ENCODE peak calls at places on chromosomes 1 and 21, in five cellular contexts. V is HFF-Myc, J is AG10803, Q is testis, I is foreskin fibroblast. N is an unnamed sample.

GRCh38 chr21:20570824-20571232 is 427.4 kb upstream of the NCAM2 start:
- DNase-seq in V (no peak), J (no peak), Q (no peak), I (no peak), N (no peak)

GRCh38 chr1:81731989-81732388 is 68.7 kb upstream of the ADGRL2 start:
- DNase-seq in V (no peak), J (no peak), Q (no peak), I (no peak), N (no peak)

GRCh38 chr21:44518684-44519083 is 21.3 kb downstream of the KRTAP10-1 start:
- DNase-seq in V (no peak), J (no peak), Q (no peak), I (no peak), N (no peak)

GRCh38 chr1:6438047-6438525 is 13.5 kb downstream of the ESPN start:
- DNase-seq in V (peak; percentile 24), J (no peak), Q (peak; percentile 88), I (peak; percentile 64), N (peak; percentile 69)

GRCh38 chr21:42521384-42521783 is 7.7 kb downstream of the SLC37A1 start:
- DNase-seq in V (no peak), J (no peak), Q (no peak), I (no peak), N (no peak)

GRCh38 chr1:166682588-166682987 is 156.7 kb upstream of the POGK start:
- DNase-seq in V (no peak), J (no peak), Q (no peak), I (no peak), N (no peak)

GRCh38 chr1:47021070-47021469 is 2.4 kb upstream of the CYP4X1 start:
- DNase-seq in V (no peak), J (no peak), Q (no peak), I (no peak), N (no peak)

GRCh38 chr21:40835179-40835694 is 11.7 kb downstream of the DSCAM start:
- DNase-seq in V (no peak), J (no peak), Q (no peak), I (no peak), N (no peak)

GRCh38 chr1:8396083-8396911 is 78.4 kb downstream of the SLC45A1 start:
- DNase-seq in V (no peak), J (peak; percentile 83), Q (no peak), I (peak; percentile 69), N (no peak)

GRCh38 chr1:245800901-245801605 is 646.3 kb downstream of the KIF26B start:
- DNase-seq in V (peak; percentile 30), J (no peak), Q (no peak), I (peak; percentile 71), N (no peak)

GRCh38 chr1:101996830-101997485 is at the start of gene OLFM3:
- DNase-seq in V (no peak), J (no peak), Q (peak; percentile 56), I (no peak), N (no peak)

GRCh38 chr21:40575983-40576382 is 271.0 kb downstream of the DSCAM start:
- DNase-seq in V (no peak), J (peak; percentile 2), Q (no peak), I (peak; percentile 0), N (no peak)

GRCh38 chr1:64187646-64188045 is 15.8 kb upstream of the UBE2U start:
- DNase-seq in V (no peak), J (no peak), Q (no peak), I (peak; percentile 21), N (no peak)

GRCh38 chr1:161131721-161132409 is 602 bp downstream of the DEDD start:
- DNase-seq in V (no peak), J (peak; percentile 29), Q (peak; percentile 42), I (peak; percentile 54), N (no peak)

GRCh38 chr21:42140196-42140934 is 69.2 kb downstream of the UMODL1 start:
- DNase-seq in V (no peak), J (no peak), Q (no peak), I (no peak), N (no peak)

GRCh38 chr1:201809876-201810275 is 19.1 kb upstream of the IPO9 start:
- DNase-seq in V (no peak), J (no peak), Q (no peak), I (no peak), N (no peak)

GRCh38 chr1:201806801-201807200 is 22.2 kb upstream of the IPO9 start:
- DNase-seq in V (no peak), J (no peak), Q (no peak), I (no peak), N (no peak)

GRCh38 chr1:201810466-201811216 is 18.3 kb upstream of the IPO9 start:
- DNase-seq in V (no peak), J (no peak), Q (no peak), I (no peak), N (no peak)

GRCh38 chr1:201808633-201808990 is 20.3 kb upstream of the IPO9 start:
- DNase-seq in V (no peak), J (no peak), Q (no peak), I (no peak), N (no peak)

GRCh38 chr1:201807958-201808632 is 20.9 kb upstream of the IPO9 start:
- DNase-seq in V (no peak), J (no peak), Q (no peak), I (no peak), N (no peak)
- H3K4me3 ChIP-seq in V (no peak overlapping the region), J (no peak overlapping the region), Q (no peak overlapping the region), I (no peak overlapping the region), N (no peak overlapping the region)

GRCh38 chr1:202158810-202159533 is 1.4 kb downstream of the PTPN7 start:
- DNase-seq in V (no peak), J (no peak), Q (peak; percentile 60), I (no peak), N (no peak)
- H3K4me3 ChIP-seq in V (no peak overlapping the region), J (no peak overlapping the region), Q (peak overlapping the region; percentile 49), I (no peak overlapping the region), N (peak overlapping the region; percentile 89)

GRCh38 chr1:32239335-32239734 is 7.7 kb upstream of the FAM167B start:
- DNase-seq in V (no peak), J (no peak), Q (peak; percentile 21), I (no peak), N (no peak)

GRCh38 chr1:32242341-32242851 is 4.6 kb upstream of the FAM167B start:
- DNase-seq in V (no peak), J (peak; percentile 32), Q (peak; percentile 28), I (peak; percentile 62), N (no peak)

GRCh38 chr1:32240140-32240951 is 6.7 kb upstream of the FAM167B start:
- DNase-seq in V (no peak), J (peak; percentile 43), Q (peak; percentile 72), I (peak; percentile 82), N (peak; percentile 63)

GRCh38 chr1:32241011-32241763 is 5.8 kb upstream of the FAM167B start:
- DNase-seq in V (no peak), J (peak; percentile 54), Q (peak; percentile 67), I (peak; percentile 69), N (peak; percentile 27)

GRCh38 chr1:32239790-32240139 is 7.3 kb upstream of the FAM167B start:
- DNase-seq in V (no peak), J (no peak), Q (peak; percentile 35), I (no peak), N (no peak)
- H3K4me3 ChIP-seq in V (peak overlapping the region; percentile 53), J (peak overlapping the region; percentile 79), Q (peak overlapping the region; percentile 80), I (peak overlapping the region; percentile 67), N (no peak overlapping the region)

GRCh38 chr1:32536764-32537163 is 2.5 kb upstream of the ZBTB8A start:
- DNase-seq in V (no peak), J (no peak), Q (no peak), I (no peak), N (no peak)

GRCh38 chr1:32541064-32541566 is 1.9 kb downstream of the ZBTB8A start:
- DNase-seq in V (no peak), J (no peak), Q (no peak), I (no peak), N (no peak)

GRCh38 chr1:32539584-32540571 is 651 bp downstream of the ZBTB8A start:
- DNase-seq in V (no peak), J (peak; percentile 49), Q (peak; percentile 48), I (peak; percentile 70), N (no peak)

GRCh38 chr1:32540589-32540988 is 1.4 kb downstream of the ZBTB8A start:
- DNase-seq in V (no peak), J (no peak), Q (no peak), I (no peak), N (no peak)

DNA sequence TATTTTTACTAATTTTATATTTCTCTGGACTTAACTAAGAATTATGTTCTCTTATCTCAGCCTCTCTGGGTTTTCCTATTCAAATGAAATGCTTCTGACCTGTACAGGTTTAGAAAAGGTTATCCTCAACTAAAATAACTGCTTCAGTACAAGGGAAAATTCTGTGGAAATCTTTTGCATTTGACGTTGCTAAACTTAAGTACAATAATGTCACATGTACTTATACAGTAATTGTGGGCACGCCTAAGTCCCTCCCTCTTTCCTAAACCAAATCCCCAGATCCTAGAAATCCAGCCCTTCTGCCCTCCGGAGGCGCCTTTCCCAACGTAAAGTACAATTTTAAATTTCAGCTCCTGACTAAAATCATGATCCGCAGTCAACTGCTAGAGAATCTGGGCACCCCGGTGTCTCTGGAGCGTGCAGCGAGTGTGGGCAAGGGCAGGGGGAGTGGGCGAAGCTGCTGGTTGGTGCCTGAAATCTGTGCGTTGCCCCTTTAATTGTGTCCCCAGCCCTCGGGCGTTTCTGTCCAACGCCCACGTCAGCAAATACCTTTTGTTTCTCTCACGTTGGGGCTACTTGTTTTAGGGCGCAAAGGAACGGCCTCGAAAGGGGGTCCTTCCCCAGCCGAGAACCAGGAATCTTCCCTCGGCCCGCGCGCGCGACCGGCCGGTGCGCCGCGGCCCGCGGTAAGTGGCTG is at the start of gene ZBTB8A:
- DNase-seq in V (peak; percentile 29), J (peak; percentile 56), Q (peak; percentile 77), I (peak; percentile 81), N (no peak)
- H3K4me3 ChIP-seq in V (peak within 1 kb of the TSS; percentile 62), J (peak within 1 kb of the TSS; percentile 74), Q (peak within 1 kb of the TSS; percentile 59), I (peak within 1 kb of the TSS; percentile 75), N (no peak within 1 kb of the TSS)

N was measured in CD4-positive, CD25-positive, alpha-beta regulatory T cell.